ENCODE peak calls at places on chromosomes 5 and 9, in six cellular contexts. K is H7; Y is PC-9; W is IMR-90; F is left ventricle myocardium inferior; N is CD4-positive, CD25-positive, alpha-beta regulatory T cell. R is an unnamed sample. For H3K27me3 and H3K36me3, the result is how much of the 10 kb centered on the place peaks cover.

GRCh38 chr5:173789031-173789920 is 98.9 kb upstream of the CPEB4 start:
- DNase-seq in F (no peak), K (no peak), W (peak), N (no peak), Y (peak), R (peak)

GRCh38 chr5:83802686-83803085 is 82.0 kb upstream of the HAPLN1 start:
- DNase-seq in W (peak), K (no peak), Y (no peak), N (no peak), F (no peak), R (no peak)

GRCh38 chr9:17594961-17595360 is 16.1 kb downstream of the SH3GL2 start:
- DNase-seq in W (no peak), F (no peak), N (no peak), Y (no peak), K (no peak), R (no peak)

GRCh38 chr5:166497705-166498104 is 1793.7 kb upstream of the WWC1 start:
- DNase-seq in F (no peak), K (no peak), Y (no peak), W (no peak), N (no peak), R (no peak)

GRCh38 chr5:59300930-59301329 is 592.6 kb downstream of the PDE4D start:
- DNase-seq in W (no peak), K (no peak), N (no peak), Y (no peak), F (no peak), R (no peak)

GRCh38 chr5:128546658-128547281 is 8.7 kb upstream of the FBN2 start:
- DNase-seq in K (no peak), N (no peak), W (no peak), Y (peak), F (no peak), R (no peak)

GRCh38 chr5:131521252-131521651 is 113.8 kb downstream of the RAPGEF6 start:
- DNase-seq in K (no peak), N (no peak), F (no peak), Y (peak), W (peak), R (no peak)

GRCh38 chr5:103505581-103506305 is 56.8 kb downstream of the NUDT12 start:
- DNase-seq in K (no peak), Y (no peak), N (no peak), F (no peak), W (peak), R (no peak)

GRCh38 chr5:42854795-42855194 is 43.1 kb upstream of the SELENOP start:
- DNase-seq in Y (no peak), F (no peak), K (no peak), N (no peak), W (no peak), R (no peak)

GRCh38 chr5:93821892-93822291 is 80.5 kb upstream of the POU5F2 start:
- DNase-seq in K (peak), F (no peak), W (no peak), Y (no peak), N (no peak), R (no peak)

GRCh38 chr5:36638056-36638455 is 31.6 kb downstream of the SLC1A3 start:
- DNase-seq in K (no peak), F (no peak), N (no peak), Y (no peak), W (no peak), R (no peak)

GRCh38 chr5:17216974-17217325 is 481 bp upstream of the BASP1 start:
- DNase-seq in K (no peak), N (no peak), W (peak), Y (no peak), F (no peak), R (peak)

GRCh38 chr5:172861461-172861860 is 27.4 kb downstream of the ERGIC1 start:
- DNase-seq in F (no peak), N (no peak), W (no peak), Y (no peak), K (no peak), R (no peak)

GRCh38 chr5:138874241-138874640 is 894 bp downstream of the LRRTM2 start:
- DNase-seq in F (no peak), Y (no peak), W (peak), N (no peak), K (no peak), R (peak)

GRCh38 chr9:123423036-123423640 is 67.1 kb downstream of the CRB2 start:
- DNase-seq in Y (no peak), K (no peak), W (no peak), F (no peak), N (no peak), R (no peak)

GRCh38 chr9:6864102-6864501 is 106.3 kb downstream of the KDM4C start:
- DNase-seq in F (no peak), Y (no peak), W (no peak), K (no peak), N (no peak), R (no peak)

GRCh38 chr9:79985276-79985675 is 413.5 kb downstream of the TLE4 start:
- DNase-seq in W (no peak), F (no peak), N (no peak), K (no peak), Y (no peak), R (no peak)

GRCh38 chr5:14439087-14439841 is 142.3 kb upstream of the OTULINL start:
- DNase-seq in F (no peak), N (no peak), K (no peak), Y (no peak), W (no peak), R (no peak)

GRCh38 chr9:132406554-132407122 is at the start of gene TTF1:
- DNase-seq in W (peak), N (peak), Y (peak), K (peak), F (peak), R (peak)

GRCh38 chr9:121947683-121948300 is 145.3 kb downstream of the TTLL11 start:
- DNase-seq in K (no peak), N (no peak), Y (no peak), F (no peak), W (no peak), R (peak)

GRCh38 chr9:107487521-107488399 is 1.8 kb downstream of the KLF4 start:
- DNase-seq in F (peak), K (peak), W (no peak), Y (peak), N (peak), R (no peak)

GRCh38 chr9:133733421-133734250 is 4.5 kb downstream of the SARDH start:
- DNase-seq in N (no peak), F (no peak), K (peak), W (no peak), Y (no peak), R (no peak)

GRCh38 chr5:94893404-94894145 is 275.1 kb downstream of the SLF1 start:
- DNase-seq in N (no peak), W (peak), F (no peak), Y (no peak), K (peak), R (no peak)

GRCh38 chr5:154384480-154385235 is 61.1 kb upstream of the SAP30L start:
- DNase-seq in F (no peak), W (no peak), N (no peak), K (no peak), Y (no peak), R (no peak)

GRCh38 chr5:86118542-86118941 is 499.2 kb upstream of the COX7C start:
- DNase-seq in Y (no peak), F (no peak), W (no peak), K (no peak), N (no peak), R (no peak)

GRCh38 chr5:149829954-149830353 is 99.8 kb downstream of the PPARGC1B start:
- DNase-seq in K (peak), N (peak), F (no peak), Y (no peak), W (no peak), R (no peak)

GRCh38 chr5:80592761-80593160 is 22.7 kb upstream of the ANKRD34B start:
- DNase-seq in K (no peak), W (no peak), F (no peak), N (no peak), Y (no peak), R (no peak)

GRCh38 chr5:112419596-112420110 is 576 bp upstream of the EPB41L4A start:
- DNase-seq in W (no peak), K (peak), N (no peak), F (peak), Y (peak), R (peak)

GRCh38 chr9:137971477-137972138 is 94.0 kb downstream of the CACNA1B start:
- DNase-seq in F (no peak), N (no peak), Y (no peak), K (peak), W (no peak), R (no peak)

GRCh38 chr9:113646491-113646890 is 183.0 kb downstream of the RGS3 start:
- DNase-seq in K (no peak), Y (no peak), F (no peak), N (no peak), W (no peak), R (no peak)

GRCh38 chr9:113646946-113647914 is 183.7 kb downstream of the RGS3 start:
- DNase-seq in F (no peak), N (no peak), K (no peak), Y (no peak), W (no peak), R (no peak)

GRCh38 chr9:113649054-113649453 is 185.5 kb downstream of the RGS3 start:
- DNase-seq in W (peak), Y (no peak), F (peak), N (no peak), K (peak), R (peak)

GRCh38 chr9:113648586-113648985 is 185.1 kb downstream of the RGS3 start:
- DNase-seq in F (no peak), N (no peak), K (peak), Y (no peak), W (no peak), R (no peak)

GRCh38 chr9:113648048-113648447 is 184.5 kb downstream of the RGS3 start:
- DNase-seq in W (no peak), Y (no peak), N (no peak), F (no peak), K (no peak), R (no peak)
- H3K27me3 ChIP-seq in W (under half), Y (under half), N (under half), F (under half), K (half or more), R (under half)

GRCh38 chr9:12640866-12641636 is 52.1 kb upstream of the TYRP1 start:
- DNase-seq in K (no peak), W (no peak), Y (no peak), N (no peak), F (no peak), R (no peak)

GRCh38 chr9:12643686-12644085 is 49.5 kb upstream of the TYRP1 start:
- DNase-seq in Y (no peak), K (no peak), W (no peak), N (no peak), F (no peak), R (no peak)

DNA sequence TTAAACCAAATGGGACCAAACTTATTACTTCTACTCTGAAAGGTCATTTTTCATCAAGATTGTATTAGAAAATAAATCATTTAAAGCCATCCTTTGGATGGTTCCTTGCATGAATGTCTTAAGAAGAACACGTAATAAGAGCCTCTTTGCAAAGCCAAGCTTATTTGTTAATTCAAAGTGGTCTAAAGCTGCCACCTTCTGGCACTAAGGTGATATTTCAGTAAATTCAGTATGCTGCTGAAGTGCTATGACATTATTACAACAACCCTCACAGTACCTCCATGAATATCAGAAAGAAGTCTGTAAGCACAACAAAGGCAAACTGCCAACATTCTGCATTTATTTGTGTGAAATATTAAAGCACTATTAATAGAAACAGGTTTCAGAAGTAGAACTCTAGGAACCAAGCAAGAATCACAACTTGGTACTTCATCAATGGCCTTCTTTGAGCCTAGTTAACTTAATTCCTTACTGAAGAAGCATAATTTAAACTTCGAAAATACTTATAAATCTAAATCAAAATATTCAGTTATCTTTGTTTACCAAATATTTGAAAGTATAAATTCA is 53.1 kb upstream of the TYRP1 start:
- DNase-seq in N (no peak), W (peak), K (no peak), F (no peak), Y (no peak), R (no peak)
- H3K4me3 ChIP-seq in N (no peak), W (no peak), K (no peak), F (no peak), Y (no peak), R (no peak)

GRCh38 chr5:171397599-171397998 is 9.9 kb downstream of the NPM1 start:
- DNase-seq in F (no peak), K (no peak), W (no peak), Y (no peak), N (no peak), R (no peak)
- H3K36me3 ChIP-seq in F (half or more), K (half or more), W (half or more), Y (half or more), N (half or more), R (half or more)

GRCh38 chr9:36818965-36819870 is 214.8 kb downstream of the PAX5 start:
- DNase-seq in F (no peak), K (peak), Y (no peak), W (no peak), N (no peak), R (no peak)
- H3K27me3 ChIP-seq in F (half or more), K (under half), Y (under half), W (half or more), N (under half), R (under half)

GRCh38 chr5:167796636-167797035 is 494.8 kb upstream of the WWC1 start:
- DNase-seq in K (no peak), N (no peak), W (no peak), F (no peak), Y (no peak), R (no peak)
- H3K4me3 ChIP-seq in K (no peak), N (no peak), W (no peak), F (no peak), Y (no peak), R (no peak)

DNA sequence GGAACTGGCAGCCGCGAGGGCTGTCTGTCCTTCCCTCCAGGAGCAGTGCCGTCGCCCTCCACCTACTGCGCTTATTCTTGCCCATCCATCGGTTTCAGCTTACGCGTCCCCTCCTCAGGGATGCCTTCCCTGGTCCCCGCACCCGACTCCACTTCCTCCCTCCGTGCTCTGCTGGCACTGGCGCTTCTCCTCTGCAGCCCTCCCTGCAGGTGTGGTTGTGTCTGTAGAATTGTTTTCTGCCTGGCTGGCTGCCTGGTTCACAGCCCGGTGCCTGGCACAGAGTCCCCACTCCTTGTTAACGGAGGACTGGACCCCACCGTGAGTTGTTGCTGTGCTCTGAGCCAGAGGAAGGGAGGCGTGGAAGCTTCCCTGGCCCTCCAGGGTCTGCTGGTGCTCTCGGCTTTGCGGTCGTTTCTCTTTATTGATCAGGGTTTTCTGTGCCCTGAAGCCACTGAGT is 5.7 kb downstream of the NTMT1 start:
- DNase-seq in N (no peak), F (no peak), Y (no peak), K (no peak), W (no peak), R (no peak)
- H3K36me3 ChIP-seq in N (under half), F (under half), Y (under half), K (under half), W (under half), R (half or more)

DNA sequence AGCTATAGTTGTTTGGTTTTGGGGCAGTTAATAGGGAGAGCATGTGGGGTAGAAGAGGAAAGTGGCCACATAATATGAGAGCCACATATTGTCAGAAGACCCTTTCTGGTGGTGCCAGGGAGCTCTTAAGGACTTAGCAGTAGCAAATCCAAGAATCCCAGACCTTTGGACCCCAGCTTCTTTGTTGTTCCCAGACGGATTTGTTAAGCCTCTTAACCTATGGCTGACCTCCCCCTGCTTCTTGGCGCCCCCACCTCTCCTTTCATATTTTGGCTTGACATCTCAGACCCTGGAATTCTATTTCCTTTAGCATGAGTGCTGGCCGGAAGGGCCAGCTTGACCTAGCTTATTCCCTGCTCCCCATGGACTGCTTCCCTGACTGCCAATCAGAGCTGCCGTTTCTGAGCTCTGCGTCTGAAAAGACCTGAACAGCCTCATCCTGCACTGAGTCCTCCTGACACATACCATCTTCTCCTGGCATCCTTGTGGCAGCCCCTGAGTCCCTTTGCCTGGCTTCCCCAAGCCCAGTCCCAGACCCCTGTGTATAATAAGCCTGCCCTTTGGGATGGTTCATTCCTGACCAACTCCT is 116.3 kb downstream of the PRKACG start:
- DNase-seq in K (no peak), Y (no peak), F (no peak), N (no peak), W (no peak), R (no peak)
- H3K27me3 ChIP-seq in K (under half), Y (under half), F (under half), N (under half), W (under half), R (under half)

GRCh38 chr5:159802661-159803060 is 113.6 kb upstream of the ADRA1B start:
- DNase-seq in W (no peak), N (no peak), Y (no peak), F (no peak), K (no peak), R (no peak)
- H3K4me3 ChIP-seq in W (no peak), N (no peak), Y (no peak), F (no peak), K (no peak), R (no peak)

GRCh38 chr5:159448-160172 is 31.7 kb upstream of the LRRC14B start:
- DNase-seq in F (no peak), K (peak), W (peak), N (no peak), Y (no peak), R (peak)
- H3K36me3 ChIP-seq in F (under half), K (under half), W (under half), N (under half), Y (under half), R (under half)